ENCODE peak calls at places on chromosomes 2 and 18, in seven cellular contexts. V is spleen; P is IMR-90; O is esophagus squamous epithelium; G is CD8-positive, alpha-beta memory T cell; X is stomach; R is tibial artery. D is an unnamed sample. For H3K36me3, the result is how much of the 10 kb centered on the place peaks cover.

GRCh38 chr2:195411219-195411687 is 245.8 kb upstream of the SLC39A10 start:
- DNase-seq in G (no peak), R (no peak), V (no peak), X (no peak), P (peak), O (no peak), D (no peak)

GRCh38 chr18:13381331-13381730 is 162.8 kb downstream of the LDLRAD4 start:
- DNase-seq in P (no peak), R (no peak), O (no peak), X (no peak), G (no peak), V (no peak), D (no peak)

GRCh38 chr2:103959174-103960125 is 894.5 kb upstream of the POU3F3 start:
- DNase-seq in G (no peak), O (peak), R (no peak), X (no peak), P (no peak), V (no peak), D (peak)

GRCh38 chr18:45416168-45416567 is 199.1 kb upstream of the SLC14A2 start:
- DNase-seq in X (no peak), R (no peak), V (no peak), G (no peak), P (no peak), O (no peak), D (no peak)

GRCh38 chr2:121356058-121356640 is 71.1 kb upstream of the TFCP2L1 start:
- DNase-seq in G (no peak), X (peak), V (no peak), P (peak), O (no peak), R (no peak), D (peak)

GRCh38 chr2:60867007-60867406 is 14.4 kb upstream of the REL start:
- DNase-seq in X (no peak), R (no peak), G (no peak), V (no peak), P (no peak), O (no peak), D (no peak)

GRCh38 chr2:191030521-191031154 is 16.7 kb upstream of the STAT1 start:
- DNase-seq in O (no peak), R (no peak), V (no peak), G (peak), P (peak), X (no peak), D (peak)

GRCh38 chr2:224579411-224579810 is 5.8 kb downstream of the CUL3 start:
- DNase-seq in R (no peak), G (no peak), X (no peak), P (peak), O (no peak), V (no peak), D (no peak)

GRCh38 chr2:165203689-165204559 is at the start of gene SCN3A:
- DNase-seq in X (peak), R (no peak), G (no peak), V (no peak), P (peak), O (no peak), D (no peak)

GRCh38 chr2:188512456-188512855 is 220.8 kb downstream of the GULP1 start:
- DNase-seq in R (no peak), P (peak), G (no peak), V (no peak), O (no peak), X (no peak), D (no peak)

GRCh38 chr18:80198391-80198790 is 48.9 kb downstream of the PARD6G start:
- DNase-seq in R (no peak), O (no peak), X (no peak), P (no peak), G (no peak), V (no peak), D (no peak)

GRCh38 chr2:75595541-75596395 is 35.0 kb upstream of the EVA1A start:
- DNase-seq in G (no peak), P (peak), O (no peak), V (no peak), R (no peak), X (no peak), D (no peak)

GRCh38 chr2:230170532-230170931 is 49.3 kb downstream of the SP110 start:
- DNase-seq in V (no peak), P (no peak), O (no peak), G (peak), X (peak), R (no peak), D (no peak)

GRCh38 chr2:101277111-101277510 is 24.4 kb downstream of the CNOT11 start:
- DNase-seq in P (peak), O (no peak), X (peak), G (no peak), V (no peak), R (no peak), D (no peak)

GRCh38 chr2:32937602-32938450 is 8.9 kb upstream of the LTBP1 start:
- DNase-seq in X (no peak), G (no peak), P (peak), O (no peak), V (no peak), R (no peak), D (no peak)

GRCh38 chr2:202592580-202592979 is 42.2 kb upstream of the FAM117B start:
- DNase-seq in G (no peak), O (no peak), P (peak), X (no peak), V (no peak), R (no peak), D (no peak)

GRCh38 chr2:48328972-48329723 is 200.8 kb upstream of the STON1 start:
- DNase-seq in G (no peak), X (no peak), O (no peak), P (no peak), V (no peak), R (no peak), D (no peak)

GRCh38 chr2:114789989-114790388 is 347.5 kb downstream of the DPP10 start:
- DNase-seq in P (no peak), R (no peak), V (no peak), X (no peak), O (no peak), G (no peak), D (no peak)

GRCh38 chr2:200603972-200604371 is 18.2 kb downstream of the AOX1 start:
- DNase-seq in V (no peak), O (no peak), R (no peak), G (no peak), P (peak), X (no peak), D (no peak)

DNA sequence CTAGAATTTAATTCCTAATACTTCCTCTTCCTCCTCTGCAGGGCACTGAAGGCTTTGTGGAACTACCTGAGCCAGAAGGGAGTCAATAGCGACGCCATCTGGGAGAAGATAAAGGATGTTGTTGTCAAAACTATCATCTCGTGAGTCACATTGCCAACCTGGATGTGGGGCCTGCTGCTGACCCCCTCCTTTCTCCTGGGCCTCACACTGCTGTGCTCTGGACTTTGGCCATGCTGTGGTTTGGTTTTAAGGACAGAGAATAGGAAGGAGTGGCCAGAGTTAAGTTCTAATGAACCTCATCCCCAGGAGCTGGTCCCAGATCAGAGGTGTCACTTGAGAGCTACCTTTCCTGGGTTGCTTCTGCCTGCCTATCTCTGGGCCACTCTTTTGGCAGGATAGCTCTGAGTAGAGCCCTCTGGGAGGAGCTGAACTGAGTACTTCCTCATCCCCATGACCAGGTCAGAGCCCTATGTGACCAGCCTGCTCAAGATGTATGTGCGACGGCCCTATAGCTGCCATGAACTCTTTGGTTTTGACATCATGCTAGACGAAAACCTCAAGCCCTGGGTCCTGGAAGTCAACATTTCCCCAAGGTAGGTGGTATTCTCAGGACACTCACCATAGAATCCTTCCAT is 33.0 kb upstream of the CYP27A1 start:
- DNase-seq in G (no peak), O (no peak), V (no peak), P (no peak), X (no peak), R (no peak), D (no peak)
- H3K36me3 ChIP-seq in G (under half), O (half or more), V (half or more), P (half or more), X (half or more), R (half or more), D (under half)

GRCh38 chr2:216448829-216449228 is 36.5 kb downstream of the SMARCAL1 start:
- DNase-seq in X (no peak), G (no peak), R (no peak), V (no peak), O (no peak), P (no peak), D (no peak)

GRCh38 chr2:216447293-216447692 is 35.0 kb downstream of the SMARCAL1 start:
- DNase-seq in X (no peak), O (no peak), V (no peak), R (no peak), P (no peak), G (no peak), D (no peak)

GRCh38 chr2:216441308-216442010 is 29.2 kb downstream of the SMARCAL1 start:
- DNase-seq in G (no peak), O (no peak), X (no peak), R (no peak), P (no peak), V (no peak), D (no peak)

GRCh38 chr2:216446343-216446742 is 34.1 kb downstream of the SMARCAL1 start:
- DNase-seq in X (no peak), G (no peak), R (no peak), P (no peak), V (no peak), O (no peak), D (no peak)

DNA sequence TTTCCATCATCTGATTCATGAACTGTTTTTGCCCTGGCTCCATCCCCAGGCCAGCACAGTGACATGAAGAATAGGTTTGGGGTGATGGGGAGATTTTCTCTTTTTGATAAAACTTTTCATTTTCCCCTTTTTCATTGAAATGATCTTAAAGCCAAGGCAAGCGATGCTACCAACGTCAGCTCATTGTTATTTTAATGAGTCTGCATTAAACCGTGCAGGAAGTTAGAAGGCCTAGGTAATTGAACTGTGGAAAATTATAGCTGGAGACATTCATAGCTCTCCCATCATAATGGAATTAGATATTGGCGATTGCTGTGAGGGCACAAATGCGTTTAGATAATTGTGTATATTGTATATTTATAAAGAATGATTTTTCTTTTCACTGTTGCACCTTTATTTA is 33.2 kb downstream of the SMARCAL1 start:
- DNase-seq in O (no peak), R (no peak), P (peak), X (no peak), V (no peak), G (no peak), D (no peak)
- H3K36me3 ChIP-seq in O (half or more), R (half or more), P (under half), X (half or more), V (half or more), G (under half), D (half or more)

DNA sequence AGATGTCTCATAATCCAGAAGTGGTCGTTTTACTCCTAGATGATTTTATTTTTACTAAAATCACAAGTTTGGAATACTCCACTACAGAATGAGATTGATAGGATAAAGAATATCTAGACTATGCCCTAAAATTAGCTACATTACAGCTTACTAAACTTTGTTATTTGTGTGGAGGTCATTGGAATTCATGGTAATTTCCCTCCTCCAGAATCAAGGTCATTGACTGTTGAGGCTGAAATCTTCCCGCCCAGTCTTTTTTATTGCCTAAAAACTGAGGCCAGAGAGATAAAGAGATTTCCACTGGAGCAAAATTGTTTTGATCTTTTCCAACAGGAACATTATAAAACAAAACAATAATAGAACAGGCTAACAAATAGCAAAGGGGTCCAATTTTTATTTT is 35.0 kb downstream of the ITGB6 start:
- DNase-seq in P (no peak), O (no peak), G (no peak), V (no peak), X (no peak), R (no peak), D (no peak)
- H3K36me3 ChIP-seq in P (under half), O (half or more), G (under half), V (under half), X (under half), R (under half), D (under half)

GRCh38 chr2:126696644-126697520 is 40.9 kb downstream of the GYPC start:
- DNase-seq in P (no peak), V (no peak), O (no peak), G (no peak), X (no peak), R (no peak), D (no peak)
- H3K36me3 ChIP-seq in P (under half), V (half or more), O (under half), G (under half), X (under half), R (half or more), D (under half)

GRCh38 chr2:20205069-20205468 is 19.9 kb downstream of the SDC1 start:
- DNase-seq in O (no peak), P (no peak), X (no peak), G (no peak), R (no peak), V (no peak), D (no peak)
- H3K36me3 ChIP-seq in O (half or more), P (under half), X (under half), G (under half), R (under half), V (under half), D (under half)

DNA sequence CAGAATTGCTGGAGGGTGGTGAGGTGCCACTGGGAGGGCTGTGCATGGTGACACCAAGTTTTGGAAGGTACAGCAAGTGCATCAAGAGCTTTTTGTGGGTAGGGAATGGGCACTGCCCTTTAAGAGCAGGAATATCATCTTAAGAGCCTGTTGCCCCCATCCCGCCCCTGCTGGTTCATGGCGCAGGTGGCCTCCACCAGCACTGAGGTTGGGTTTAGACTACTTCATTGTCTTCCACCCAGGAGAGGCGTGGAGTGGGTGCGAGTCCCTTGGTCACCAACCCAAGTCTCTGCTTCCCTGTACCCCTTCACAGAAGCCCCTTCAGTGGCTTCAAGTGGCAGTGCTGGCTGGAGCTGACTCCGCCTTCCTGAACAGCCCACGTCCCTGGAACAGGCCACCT is 7.8 kb downstream of the RNPEPL1 start:
- DNase-seq in X (no peak), P (no peak), V (peak), G (no peak), O (no peak), R (no peak), D (no peak)
- H3K36me3 ChIP-seq in X (half or more), P (under half), V (half or more), G (under half), O (half or more), R (half or more), D (under half)

GRCh38 chr2:10439185-10439879 is 8.8 kb downstream of the ODC1 start:
- DNase-seq in X (no peak), V (no peak), O (no peak), G (no peak), P (no peak), R (no peak), D (no peak)

GRCh38 chr2:10441966-10442365 is 6.2 kb downstream of the ODC1 start:
- DNase-seq in G (no peak), O (no peak), V (no peak), P (no peak), X (no peak), R (no peak), D (no peak)

GRCh38 chr2:10440736-10441135 is 7.4 kb downstream of the ODC1 start:
- DNase-seq in O (no peak), P (no peak), V (no peak), X (no peak), G (no peak), R (no peak), D (no peak)

GRCh38 chr2:10438688-10439087 is 9.4 kb downstream of the ODC1 start:
- DNase-seq in X (no peak), O (no peak), P (no peak), V (no peak), R (no peak), G (no peak), D (no peak)

DNA sequence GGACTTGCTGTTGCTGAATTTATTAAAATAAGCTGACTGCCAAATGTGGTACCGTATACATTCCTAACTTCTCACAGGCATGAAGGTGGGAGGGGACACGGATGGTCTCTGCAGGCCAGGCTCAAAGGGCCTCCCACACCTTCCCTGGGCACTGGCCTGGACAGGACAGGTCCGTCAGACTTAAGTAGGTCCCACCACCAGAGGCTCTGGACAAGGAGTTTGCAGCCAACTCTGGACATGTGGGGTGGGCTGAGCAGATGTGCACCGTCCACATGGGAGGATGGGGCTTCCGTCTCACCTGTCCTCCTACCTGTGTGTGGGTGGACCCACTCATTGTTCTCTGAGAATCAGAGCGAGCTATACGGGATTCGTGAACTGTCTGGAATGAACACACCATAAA is 8.2 kb downstream of the ODC1 start:
- DNase-seq in G (no peak), O (no peak), V (no peak), P (no peak), X (no peak), R (no peak), D (no peak)
- H3K36me3 ChIP-seq in G (half or more), O (half or more), V (half or more), P (under half), X (half or more), R (half or more), D (under half)

D was measured in tibial nerve.